ENCODE peak calls at places on chromosomes 1 and 21, in seven cellular contexts. K, R, C, L, J, V and O are unnamed samples.

GRCh38 chr1:59045137-59045536 is 251.8 kb upstream of the FGGY start:
- DNase-seq in K (no peak), R (no peak), C (no peak), L (no peak), J (no peak), V (no peak), O (no peak)

GRCh38 chr1:100036718-100037664 is 67.2 kb downstream of the SLC35A3 start:
- DNase-seq in K (peak), R (peak), C (no peak), L (no peak), J (no peak), V (no peak), O (no peak)

GRCh38 chr1:222582099-222582774 is 7.5 kb downstream of the TAF1A start:
- DNase-seq in K (peak), R (no peak), C (no peak), L (no peak), J (no peak), V (peak), O (no peak)

GRCh38 chr1:162560303-162561036 is 1.1 kb upstream of the UAP1 start:
- DNase-seq in K (no peak), R (no peak), C (no peak), L (no peak), J (no peak), V (no peak), O (peak)

GRCh38 chr1:25107643-25108010 is 124.7 kb downstream of the SYF2 start:
- DNase-seq in K (no peak), R (no peak), C (no peak), L (no peak), J (no peak), V (no peak), O (no peak)

GRCh38 chr1:224684920-224685547 is 68.9 kb downstream of the CNIH3 start:
- DNase-seq in K (no peak), R (no peak), C (no peak), L (no peak), J (no peak), V (no peak), O (no peak)

GRCh38 chr1:119141660-119142059 is 1.2 kb upstream of the WARS2 start:
- DNase-seq in K (no peak), R (no peak), C (no peak), L (no peak), J (no peak), V (no peak), O (no peak)

GRCh38 chr1:207808322-207808705 is 56.5 kb downstream of the CD46 start:
- DNase-seq in K (no peak), R (no peak), C (no peak), L (no peak), J (no peak), V (no peak), O (peak)

GRCh38 chr1:59475737-59476136 is 178.8 kb downstream of the FGGY start:
- DNase-seq in K (no peak), R (no peak), C (no peak), L (no peak), J (no peak), V (no peak), O (no peak)

GRCh38 chr1:33649759-33650158 is 177.3 kb downstream of the ZSCAN20 start:
- DNase-seq in K (no peak), R (no peak), C (no peak), L (no peak), J (no peak), V (no peak), O (no peak)

GRCh38 chr1:37480581-37481288 is 6.4 kb downstream of the ZC3H12A start:
- DNase-seq in K (no peak), R (no peak), C (no peak), L (peak), J (no peak), V (no peak), O (no peak)

GRCh38 chr1:206872139-206872538 is 6.7 kb downstream of the IL20 start:
- DNase-seq in K (no peak), R (no peak), C (no peak), L (no peak), J (no peak), V (no peak), O (no peak)

GRCh38 chr1:229952670-229953520 is 114.1 kb upstream of the GALNT2 start:
- DNase-seq in K (no peak), R (no peak), C (no peak), L (no peak), J (no peak), V (no peak), O (no peak)

GRCh38 chr1:60129916-60130315 is 56.3 kb upstream of the C1orf87 start:
- DNase-seq in K (no peak), R (no peak), C (no peak), L (no peak), J (no peak), V (no peak), O (no peak)

GRCh38 chr1:31569773-31570172 is 6.5 kb upstream of the TINAGL1 start:
- DNase-seq in K (no peak), R (no peak), C (no peak), L (no peak), J (no peak), V (no peak), O (no peak)

GRCh38 chr21:16794944-16795343 is 717.9 kb upstream of the CXADR start:
- DNase-seq in K (peak), R (peak), C (peak), L (no peak), J (no peak), V (no peak), O (no peak)

GRCh38 chr21:42021751-42022430 is 11.7 kb upstream of the ZBTB21 start:
- DNase-seq in K (no peak), R (peak), C (no peak), L (no peak), J (peak), V (no peak), O (no peak)

GRCh38 chr1:229040630-229041358 is 230.1 kb upstream of the RAB4A start:
- DNase-seq in K (no peak), R (no peak), C (no peak), L (no peak), J (no peak), V (no peak), O (no peak)

GRCh38 chr1:237760981-237761380 is 129.7 kb downstream of the ZP4 start:
- DNase-seq in K (no peak), R (no peak), C (no peak), L (no peak), J (no peak), V (no peak), O (no peak)

GRCh38 chr1:109823543-109824348 is 60.0 kb upstream of the EPS8L3 start:
- DNase-seq in K (no peak), R (peak), C (no peak), L (peak), J (peak), V (no peak), O (no peak)

GRCh38 chr1:223319913-223320600 is 43.9 kb downstream of the SUSD4 start:
- DNase-seq in K (no peak), R (no peak), C (no peak), L (no peak), J (no peak), V (no peak), O (peak)

GRCh38 chr1:65792671-65793358 is at the start of gene PDE4B:
- DNase-seq in K (peak), R (no peak), C (no peak), L (no peak), J (peak), V (no peak), O (no peak)

GRCh38 chr1:156625436-156626078 is 6.3 kb downstream of the HAPLN2 start:
- DNase-seq in K (peak), R (peak), C (peak), L (peak), J (peak), V (no peak), O (no peak)

GRCh38 chr1:155978973-155979429 is 654 bp upstream of the ARHGEF2 start:
- DNase-seq in K (no peak), R (no peak), C (no peak), L (no peak), J (no peak), V (no peak), O (no peak)

GRCh38 chr21:10272216-10272615 is 249.2 kb upstream of the TPTE start:
- DNase-seq in K (peak), R (no peak), C (no peak), L (peak), J (no peak), V (no peak), O (no peak)

GRCh38 chr1:77245724-77246294 is 26.6 kb upstream of the PIGK start:
- DNase-seq in K (no peak), R (no peak), C (no peak), L (no peak), J (no peak), V (no peak), O (no peak)

GRCh38 chr1:28804071-28804470 is 7.9 kb upstream of the OPRD1 start:
- DNase-seq in K (no peak), R (no peak), C (no peak), L (no peak), J (no peak), V (no peak), O (no peak)

GRCh38 chr1:89608627-89609338 is 24.1 kb upstream of the LRRC8C start:
- DNase-seq in K (no peak), R (no peak), C (no peak), L (no peak), J (peak), V (no peak), O (no peak)

GRCh38 chr1:39205102-39205780 is 746 bp downstream of the MACF1 start:
- DNase-seq in K (peak), R (peak), C (no peak), L (no peak), J (no peak), V (no peak), O (no peak)

GRCh38 chr1:18955116-18955441 is 1.4 kb downstream of the IFFO2 start:
- DNase-seq in K (peak), R (no peak), C (no peak), L (no peak), J (no peak), V (no peak), O (no peak)

GRCh38 chr21:33642027-33642895 is at the start of gene ITSN1:
- DNase-seq in K (peak), R (peak), C (peak), L (peak), J (peak), V (peak), O (peak)
- TF ChIP-seq POLR2A in K (peak), R (peak), C (peak), L (no peak), J (peak), V (peak), O (peak)

GRCh38 chr1:48686159-48686558 is 90.5 kb downstream of the BEND5 start:
- DNase-seq in K (no peak), R (no peak), C (no peak), L (no peak), J (no peak), V (no peak), O (no peak)
- TF ChIP-seq POLR2A in K (no peak), R (no peak), C (no peak), L (no peak), J (no peak), V (no peak), O (no peak)

GRCh38 chr1:116666090-116666489 is 1.4 kb downstream of the IGSF3 start:
- DNase-seq in K (no peak), R (no peak), C (no peak), L (no peak), J (no peak), V (no peak), O (no peak)

GRCh38 chr1:116666747-116667576 is 571 bp downstream of the IGSF3 start:
- DNase-seq in K (no peak), R (no peak), C (no peak), L (no peak), J (peak), V (no peak), O (peak)

GRCh38 chr1:116668277-116668676 is 744 bp upstream of the IGSF3 start:
- DNase-seq in K (no peak), R (no peak), C (no peak), L (no peak), J (no peak), V (no peak), O (no peak)

GRCh38 chr1:116665001-116665400 is 2.5 kb downstream of the IGSF3 start:
- DNase-seq in K (no peak), R (no peak), C (no peak), L (peak), J (no peak), V (no peak), O (no peak)

DNA sequence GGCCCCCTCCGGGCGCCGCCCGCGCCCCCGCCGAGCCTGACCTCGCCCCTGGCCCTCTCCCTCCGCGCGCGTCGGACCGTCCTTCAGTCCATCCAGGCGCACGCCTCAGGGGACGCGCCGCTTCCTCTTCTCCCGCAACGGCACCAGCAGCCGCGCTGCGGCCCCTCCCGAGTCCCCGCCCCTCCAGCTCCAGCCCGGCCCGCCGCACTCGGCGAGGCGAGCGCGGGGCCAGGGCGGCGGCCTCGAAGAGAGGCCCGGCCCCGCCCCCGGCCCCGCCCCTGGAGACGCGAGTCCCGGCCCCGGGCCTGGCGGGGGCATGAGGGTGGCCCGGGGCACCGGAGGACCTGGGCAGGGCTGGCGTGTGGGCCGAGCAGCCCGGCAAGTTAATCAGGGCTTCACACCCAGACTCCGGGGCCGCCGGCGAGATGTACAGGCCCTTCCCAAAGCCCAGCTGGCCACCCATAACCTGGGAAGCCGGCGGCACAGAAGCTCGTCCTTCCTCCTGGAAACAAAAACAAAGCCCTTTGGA is at the start of gene IGSF3:
- DNase-seq in K (peak), R (peak), C (peak), L (peak), J (peak), V (no peak), O (peak)
- TF ChIP-seq POLR2A in K (no peak), R (no peak), C (no peak), L (no peak), J (peak), V (peak), O (peak)

DNA sequence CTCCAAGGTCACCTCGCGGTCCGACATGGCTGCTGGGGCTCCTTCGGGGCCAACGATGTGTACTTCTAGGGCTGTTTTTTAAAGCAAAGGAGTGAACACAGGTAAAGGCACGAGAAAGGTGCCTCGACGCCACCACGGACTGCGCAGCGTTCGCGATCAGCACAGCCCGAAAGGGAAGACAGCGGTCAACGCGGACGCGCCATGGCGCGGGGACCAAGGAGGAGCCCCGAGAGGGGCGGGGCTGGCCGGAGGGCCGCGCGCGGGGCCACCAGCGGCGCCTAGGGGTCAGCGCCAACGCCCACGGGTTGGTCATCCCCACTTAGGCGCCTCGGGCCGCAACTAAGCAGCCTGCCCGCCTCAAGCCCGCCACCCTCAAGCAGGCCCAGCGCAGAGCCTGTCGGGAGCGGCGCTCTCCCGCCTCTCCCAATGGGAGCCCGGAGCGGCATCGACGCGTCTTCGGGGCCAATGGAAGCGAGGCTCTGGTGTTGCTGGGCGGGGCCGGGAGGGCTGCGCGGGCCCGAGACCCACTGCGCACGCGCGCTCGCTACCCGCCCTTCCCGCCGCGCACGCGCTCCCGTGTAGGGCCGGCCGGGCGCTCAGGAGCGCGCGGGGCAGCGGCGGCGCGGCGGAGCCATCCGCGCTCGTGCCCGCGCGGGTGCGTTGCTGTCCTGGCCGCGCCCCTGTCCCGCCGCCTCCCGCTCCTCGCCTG is at the start of gene DIP2A:
- DNase-seq in K (peak), R (peak), C (peak), L (peak), J (peak), V (peak), O (peak)
- TF ChIP-seq POLR2A in K (peak), R (peak), C (peak), L (no peak), J (peak), V (peak), O (peak)

GRCh38 chr1:1558591-1558990 is 16.1 kb downstream of the SSU72 start:
- DNase-seq in K (no peak), R (no peak), C (no peak), L (no peak), J (no peak), V (no peak), O (no peak)
- TF ChIP-seq POLR2A in K (no peak), R (no peak), C (no peak), L (no peak), J (no peak), V (peak), O (no peak)

DNA sequence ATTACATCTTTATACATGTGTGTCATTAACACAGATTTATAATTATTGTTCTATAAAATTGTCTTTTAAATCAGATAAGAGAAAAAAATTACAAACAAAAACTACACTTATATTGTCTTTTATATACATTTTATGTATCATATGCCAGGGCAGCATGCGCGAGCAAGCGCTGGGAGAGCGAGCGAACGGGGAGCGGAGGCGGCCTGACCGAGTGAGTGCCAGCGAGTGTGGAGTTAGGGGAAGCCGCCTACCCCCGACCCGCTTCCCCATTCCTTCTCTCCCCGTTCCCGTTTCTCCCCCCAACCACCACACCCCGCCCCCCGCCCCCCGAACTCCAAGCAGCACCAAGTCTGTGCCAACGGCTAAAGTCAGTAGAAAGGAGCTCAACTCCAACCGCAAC is 23.0 kb upstream of the SLAMF1 start:
- DNase-seq in K (no peak), R (no peak), C (no peak), L (no peak), J (peak), V (no peak), O (no peak)
- TF ChIP-seq POLR2A in K (no peak), R (no peak), C (no peak), L (no peak), J (no peak), V (no peak), O (no peak)

DNA sequence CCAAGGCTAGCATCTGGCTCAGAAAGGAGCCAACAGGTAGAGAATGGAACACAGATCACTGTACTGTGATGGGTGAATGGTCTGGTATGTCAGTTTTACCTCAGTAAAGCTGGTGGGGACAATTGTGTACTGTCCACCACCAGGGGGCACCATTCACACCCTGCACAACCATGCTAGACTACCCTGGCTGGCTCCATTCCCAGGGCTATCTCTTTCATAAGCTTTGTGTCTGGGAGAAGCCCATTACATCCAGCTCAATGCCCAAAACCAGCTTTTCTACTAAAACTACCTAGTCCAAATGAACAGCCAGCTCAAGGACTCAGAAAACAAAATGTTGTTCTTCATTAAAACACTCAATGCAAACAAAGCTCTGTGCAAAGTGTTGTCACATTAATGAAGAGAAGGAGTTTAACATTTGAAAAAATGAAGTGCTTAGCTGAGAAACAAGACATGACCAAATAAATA is 62.0 kb upstream of the RASAL2 start:
- DNase-seq in K (peak), R (peak), C (peak), L (peak), J (no peak), V (no peak), O (peak)
- TF ChIP-seq POLR2A in K (no peak), R (no peak), C (no peak), L (no peak), J (no peak), V (no peak), O (no peak)